ENCODE peak calls at places on chromosomes 13 and 19, in seven cellular contexts. One of them, this sample, is unnamed.

GRCh38 chr19:13036366-13036976 is 41.2 kb downstream of the NFIX start:
- DNase-seq in cardiac muscle cell: no peak
- DNase-seq in NCI-H2029: peak
- DNase-seq in GDM1: no peak
- DNase-seq in stimulated activated CD8-positive, alpha-beta memory T cell treated with anti-CD3 and anti-CD28 coated beads, Interleukin-7, amount 100 ng/mL, for 48 hours: no peak
- DNase-seq in activated CD4-positive, alpha-beta T cell treated with anti-CD3 and anti-CD28 coated beads, Interleukin-2, amount 50 U/mL, for 24 hours: no peak
- DNase-seq in NCI-H345: peak
- DNase-seq in this sample: peak

GRCh38 chr13:36758345-36758744 is 60.7 kb upstream of the RFXAP start:
- DNase-seq in NCI-H345: peak
- DNase-seq in cardiac muscle cell: peak
- DNase-seq in stimulated activated CD8-positive, alpha-beta memory T cell treated with anti-CD3 and anti-CD28 coated beads, Interleukin-7, amount 100 ng/mL, for 48 hours: no peak
- DNase-seq in GDM1: no peak
- DNase-seq in activated CD4-positive, alpha-beta T cell treated with anti-CD3 and anti-CD28 coated beads, Interleukin-2, amount 50 U/mL, for 24 hours: no peak
- DNase-seq in NCI-H2029: peak
- DNase-seq in this sample: peak

GRCh38 chr13:85737952-85738351 is 61.3 kb downstream of the SLITRK6 start:
- DNase-seq in NCI-H345: no peak
- DNase-seq in cardiac muscle cell: no peak
- DNase-seq in GDM1: no peak
- DNase-seq in NCI-H2029: no peak
- DNase-seq in stimulated activated CD8-positive, alpha-beta memory T cell treated with anti-CD3 and anti-CD28 coated beads, Interleukin-7, amount 100 ng/mL, for 48 hours: no peak
- DNase-seq in activated CD4-positive, alpha-beta T cell treated with anti-CD3 and anti-CD28 coated beads, Interleukin-2, amount 50 U/mL, for 24 hours: no peak
- DNase-seq in this sample: no peak

GRCh38 chr13:74883834-74884233 is 598.1 kb downstream of the TBC1D4 start:
- DNase-seq in NCI-H2029: no peak
- DNase-seq in activated CD4-positive, alpha-beta T cell treated with anti-CD3 and anti-CD28 coated beads, Interleukin-2, amount 50 U/mL, for 24 hours: no peak
- DNase-seq in GDM1: no peak
- DNase-seq in stimulated activated CD8-positive, alpha-beta memory T cell treated with anti-CD3 and anti-CD28 coated beads, Interleukin-7, amount 100 ng/mL, for 48 hours: no peak
- DNase-seq in NCI-H345: no peak
- DNase-seq in cardiac muscle cell: no peak
- DNase-seq in this sample: no peak

GRCh38 chr19:18551631-18552030 is 6.0 kb upstream of the KXD1 start:
- DNase-seq in NCI-H345: no peak
- DNase-seq in stimulated activated CD8-positive, alpha-beta memory T cell treated with anti-CD3 and anti-CD28 coated beads, Interleukin-7, amount 100 ng/mL, for 48 hours: no peak
- DNase-seq in GDM1: no peak
- DNase-seq in NCI-H2029: no peak
- DNase-seq in cardiac muscle cell: no peak
- DNase-seq in activated CD4-positive, alpha-beta T cell treated with anti-CD3 and anti-CD28 coated beads, Interleukin-2, amount 50 U/mL, for 24 hours: no peak
- DNase-seq in this sample: no peak

GRCh38 chr13:30766957-30767603 is 31.7 kb downstream of the ALOX5AP start:
- DNase-seq in NCI-H2029: no peak
- DNase-seq in stimulated activated CD8-positive, alpha-beta memory T cell treated with anti-CD3 and anti-CD28 coated beads, Interleukin-7, amount 100 ng/mL, for 48 hours: no peak
- DNase-seq in activated CD4-positive, alpha-beta T cell treated with anti-CD3 and anti-CD28 coated beads, Interleukin-2, amount 50 U/mL, for 24 hours: no peak
- DNase-seq in NCI-H345: no peak
- DNase-seq in cardiac muscle cell: no peak
- DNase-seq in GDM1: no peak
- DNase-seq in this sample: no peak

GRCh38 chr13:58573742-58574141 is 942.2 kb downstream of the PCDH17 start:
- DNase-seq in stimulated activated CD8-positive, alpha-beta memory T cell treated with anti-CD3 and anti-CD28 coated beads, Interleukin-7, amount 100 ng/mL, for 48 hours: no peak
- DNase-seq in NCI-H345: no peak
- DNase-seq in activated CD4-positive, alpha-beta T cell treated with anti-CD3 and anti-CD28 coated beads, Interleukin-2, amount 50 U/mL, for 24 hours: no peak
- DNase-seq in GDM1: peak
- DNase-seq in NCI-H2029: no peak
- DNase-seq in cardiac muscle cell: no peak
- DNase-seq in this sample: no peak

GRCh38 chr13:113016526-113017295 is 47.7 kb downstream of the MCF2L start:
- DNase-seq in NCI-H345: no peak
- DNase-seq in NCI-H2029: no peak
- DNase-seq in GDM1: no peak
- DNase-seq in stimulated activated CD8-positive, alpha-beta memory T cell treated with anti-CD3 and anti-CD28 coated beads, Interleukin-7, amount 100 ng/mL, for 48 hours: no peak
- DNase-seq in cardiac muscle cell: no peak
- DNase-seq in activated CD4-positive, alpha-beta T cell treated with anti-CD3 and anti-CD28 coated beads, Interleukin-2, amount 50 U/mL, for 24 hours: no peak
- DNase-seq in this sample: no peak

GRCh38 chr13:30125422-30126073 is 181.8 kb downstream of the KATNAL1 start:
- DNase-seq in stimulated activated CD8-positive, alpha-beta memory T cell treated with anti-CD3 and anti-CD28 coated beads, Interleukin-7, amount 100 ng/mL, for 48 hours: no peak
- DNase-seq in NCI-H2029: peak
- DNase-seq in cardiac muscle cell: no peak
- DNase-seq in NCI-H345: peak
- DNase-seq in activated CD4-positive, alpha-beta T cell treated with anti-CD3 and anti-CD28 coated beads, Interleukin-2, amount 50 U/mL, for 24 hours: no peak
- DNase-seq in GDM1: no peak
- DNase-seq in this sample: peak

GRCh38 chr19:29508181-29508580 is 17.6 kb upstream of the VSTM2B start:
- DNase-seq in cardiac muscle cell: no peak
- DNase-seq in activated CD4-positive, alpha-beta T cell treated with anti-CD3 and anti-CD28 coated beads, Interleukin-2, amount 50 U/mL, for 24 hours: no peak
- DNase-seq in GDM1: no peak
- DNase-seq in stimulated activated CD8-positive, alpha-beta memory T cell treated with anti-CD3 and anti-CD28 coated beads, Interleukin-7, amount 100 ng/mL, for 48 hours: no peak
- DNase-seq in NCI-H345: no peak
- DNase-seq in NCI-H2029: no peak
- DNase-seq in this sample: no peak

GRCh38 chr19:19485161-19485997 is 30.0 kb downstream of the TSSK6 start:
- DNase-seq in activated CD4-positive, alpha-beta T cell treated with anti-CD3 and anti-CD28 coated beads, Interleukin-2, amount 50 U/mL, for 24 hours: no peak
- DNase-seq in NCI-H345: no peak
- DNase-seq in GDM1: no peak
- DNase-seq in NCI-H2029: no peak
- DNase-seq in cardiac muscle cell: no peak
- DNase-seq in stimulated activated CD8-positive, alpha-beta memory T cell treated with anti-CD3 and anti-CD28 coated beads, Interleukin-7, amount 100 ng/mL, for 48 hours: no peak
- DNase-seq in this sample: no peak

GRCh38 chr13:23730251-23730650 is 158.9 kb downstream of the MIPEP start:
- DNase-seq in NCI-H2029: no peak
- DNase-seq in stimulated activated CD8-positive, alpha-beta memory T cell treated with anti-CD3 and anti-CD28 coated beads, Interleukin-7, amount 100 ng/mL, for 48 hours: no peak
- DNase-seq in NCI-H345: no peak
- DNase-seq in cardiac muscle cell: no peak
- DNase-seq in GDM1: no peak
- DNase-seq in activated CD4-positive, alpha-beta T cell treated with anti-CD3 and anti-CD28 coated beads, Interleukin-2, amount 50 U/mL, for 24 hours: no peak
- DNase-seq in this sample: no peak

GRCh38 chr13:76863022-76863421 is 23.2 kb downstream of the KCTD12 start:
- DNase-seq in activated CD4-positive, alpha-beta T cell treated with anti-CD3 and anti-CD28 coated beads, Interleukin-2, amount 50 U/mL, for 24 hours: no peak
- DNase-seq in stimulated activated CD8-positive, alpha-beta memory T cell treated with anti-CD3 and anti-CD28 coated beads, Interleukin-7, amount 100 ng/mL, for 48 hours: no peak
- DNase-seq in NCI-H345: no peak
- DNase-seq in cardiac muscle cell: no peak
- DNase-seq in NCI-H2029: no peak
- DNase-seq in GDM1: no peak
- DNase-seq in this sample: no peak

GRCh38 chr19:34667349-34668076 is 9.4 kb downstream of the SCGB2B2 start:
- DNase-seq in NCI-H345: peak
- DNase-seq in GDM1: no peak
- DNase-seq in activated CD4-positive, alpha-beta T cell treated with anti-CD3 and anti-CD28 coated beads, Interleukin-2, amount 50 U/mL, for 24 hours: no peak
- DNase-seq in NCI-H2029: peak
- DNase-seq in stimulated activated CD8-positive, alpha-beta memory T cell treated with anti-CD3 and anti-CD28 coated beads, Interleukin-7, amount 100 ng/mL, for 48 hours: no peak
- DNase-seq in cardiac muscle cell: no peak
- DNase-seq in this sample: peak

GRCh38 chr13:50225188-50226155 is 210.2 kb downstream of the KCNRG start:
- DNase-seq in cardiac muscle cell: no peak
- DNase-seq in GDM1: no peak
- DNase-seq in stimulated activated CD8-positive, alpha-beta memory T cell treated with anti-CD3 and anti-CD28 coated beads, Interleukin-7, amount 100 ng/mL, for 48 hours: no peak
- DNase-seq in NCI-H345: no peak
- DNase-seq in activated CD4-positive, alpha-beta T cell treated with anti-CD3 and anti-CD28 coated beads, Interleukin-2, amount 50 U/mL, for 24 hours: no peak
- DNase-seq in NCI-H2029: no peak
- DNase-seq in this sample: no peak

GRCh38 chr19:51365211-51366049 is 758 bp downstream of the ETFB start:
- DNase-seq in NCI-H345: no peak
- DNase-seq in NCI-H2029: no peak
- DNase-seq in GDM1: no peak
- DNase-seq in stimulated activated CD8-positive, alpha-beta memory T cell treated with anti-CD3 and anti-CD28 coated beads, Interleukin-7, amount 100 ng/mL, for 48 hours: no peak
- DNase-seq in cardiac muscle cell: peak
- DNase-seq in activated CD4-positive, alpha-beta T cell treated with anti-CD3 and anti-CD28 coated beads, Interleukin-2, amount 50 U/mL, for 24 hours: no peak
- DNase-seq in this sample: no peak

GRCh38 chr13:80946008-80946802 is 605.3 kb upstream of the SPRY2 start:
- DNase-seq in stimulated activated CD8-positive, alpha-beta memory T cell treated with anti-CD3 and anti-CD28 coated beads, Interleukin-7, amount 100 ng/mL, for 48 hours: no peak
- DNase-seq in activated CD4-positive, alpha-beta T cell treated with anti-CD3 and anti-CD28 coated beads, Interleukin-2, amount 50 U/mL, for 24 hours: no peak
- DNase-seq in NCI-H2029: no peak
- DNase-seq in GDM1: no peak
- DNase-seq in cardiac muscle cell: no peak
- DNase-seq in NCI-H345: no peak
- DNase-seq in this sample: no peak

GRCh38 chr19:13024126-13024957 is 29.1 kb downstream of the NFIX start:
- DNase-seq in activated CD4-positive, alpha-beta T cell treated with anti-CD3 and anti-CD28 coated beads, Interleukin-2, amount 50 U/mL, for 24 hours: no peak
- DNase-seq in NCI-H2029: no peak
- DNase-seq in NCI-H345: no peak
- DNase-seq in GDM1: no peak
- DNase-seq in cardiac muscle cell: no peak
- DNase-seq in stimulated activated CD8-positive, alpha-beta memory T cell treated with anti-CD3 and anti-CD28 coated beads, Interleukin-7, amount 100 ng/mL, for 48 hours: no peak
- DNase-seq in this sample: no peak

GRCh38 chr19:45162464-45163143 is 1.8 kb upstream of the NKPD1 start:
- DNase-seq in NCI-H345: no peak
- DNase-seq in stimulated activated CD8-positive, alpha-beta memory T cell treated with anti-CD3 and anti-CD28 coated beads, Interleukin-7, amount 100 ng/mL, for 48 hours: no peak
- DNase-seq in activated CD4-positive, alpha-beta T cell treated with anti-CD3 and anti-CD28 coated beads, Interleukin-2, amount 50 U/mL, for 24 hours: no peak
- DNase-seq in NCI-H2029: no peak
- DNase-seq in GDM1: no peak
- DNase-seq in cardiac muscle cell: no peak
- DNase-seq in this sample: no peak

This sample was measured in DMS153.